ENCODE peak calls at places on chromosomes 4 and X, in nine cellular contexts. One of them, this sample, is unnamed.

GRCh38 chrX:23008431-23009099 is 8.8 kb downstream of the DDX53 start:
- DNase-seq in HCT116: peak; percentile 6
- DNase-seq in spleen: no peak
- DNase-seq in transverse colon: no peak
- DNase-seq in suprapubic skin: no peak
- DNase-seq in HepG2: peak; percentile 1
- DNase-seq in upper lobe of left lung: no peak
- DNase-seq in GM12878: no peak
- DNase-seq in stomach: no peak
- DNase-seq in this sample: no peak

GRCh38 chr4:114364857-114365256 is 233.8 kb upstream of the UGT8 start:
- DNase-seq in spleen: no peak
- DNase-seq in GM12878: no peak
- DNase-seq in transverse colon: no peak
- DNase-seq in suprapubic skin: no peak
- DNase-seq in stomach: no peak
- DNase-seq in HCT116: no peak
- DNase-seq in upper lobe of left lung: no peak
- DNase-seq in HepG2: no peak
- DNase-seq in this sample: no peak

GRCh38 chr4:76585897-76586360 is 150.9 kb downstream of the SHROOM3 start:
- DNase-seq in HepG2: peak; percentile 7
- DNase-seq in upper lobe of left lung: peak; percentile 94
- DNase-seq in spleen: peak; percentile 81
- DNase-seq in suprapubic skin: peak; percentile 88
- DNase-seq in GM12878: no peak
- DNase-seq in transverse colon: peak; percentile 94
- DNase-seq in HCT116: peak; percentile 81
- DNase-seq in stomach: peak; percentile 95
- DNase-seq in this sample: no peak

GRCh38 chr4:48047421-48047844 is 30.9 kb downstream of the NIPAL1 start:
- DNase-seq in spleen: no peak
- DNase-seq in stomach: peak; percentile 34
- DNase-seq in upper lobe of left lung: no peak
- DNase-seq in GM12878: peak; percentile 84
- DNase-seq in HepG2: no peak
- DNase-seq in HCT116: no peak
- DNase-seq in suprapubic skin: no peak
- DNase-seq in transverse colon: peak; percentile 39
- DNase-seq in this sample: no peak

GRCh38 chrX:1224954-1225353 is 12.5 kb upstream of the CRLF2 start:
- DNase-seq in suprapubic skin: peak; percentile 34
- DNase-seq in HepG2: no peak
- DNase-seq in upper lobe of left lung: no peak
- DNase-seq in GM12878: no peak
- DNase-seq in stomach: no peak
- DNase-seq in spleen: no peak
- DNase-seq in HCT116: no peak
- DNase-seq in transverse colon: no peak
- DNase-seq in this sample: no peak

GRCh38 chrX:5726246-5726645 is 502.4 kb downstream of the NLGN4X start:
- DNase-seq in HCT116: no peak
- DNase-seq in transverse colon: no peak
- DNase-seq in HepG2: no peak
- DNase-seq in GM12878: no peak
- DNase-seq in upper lobe of left lung: no peak
- DNase-seq in spleen: no peak
- DNase-seq in suprapubic skin: no peak
- DNase-seq in stomach: no peak
- DNase-seq in this sample: no peak

GRCh38 chr4:189092596-189092995 is 848.1 kb upstream of the FRG1 start:
- DNase-seq in upper lobe of left lung: no peak
- DNase-seq in HCT116: no peak
- DNase-seq in stomach: no peak
- DNase-seq in transverse colon: no peak
- DNase-seq in suprapubic skin: no peak
- DNase-seq in spleen: no peak
- DNase-seq in HepG2: no peak
- DNase-seq in GM12878: no peak
- DNase-seq in this sample: no peak

GRCh38 chrX:51862920-51863319 is 30.5 kb upstream of the MAGED1 start:
- DNase-seq in HCT116: no peak
- DNase-seq in stomach: no peak
- DNase-seq in upper lobe of left lung: no peak
- DNase-seq in spleen: no peak
- DNase-seq in transverse colon: no peak
- DNase-seq in suprapubic skin: no peak
- DNase-seq in GM12878: no peak
- DNase-seq in HepG2: no peak
- DNase-seq in this sample: no peak

GRCh38 chr4:100306018-100306417 is 115.8 kb upstream of the DDIT4L start:
- DNase-seq in stomach: no peak
- DNase-seq in HCT116: no peak
- DNase-seq in GM12878: no peak
- DNase-seq in suprapubic skin: no peak
- DNase-seq in HepG2: no peak
- DNase-seq in transverse colon: no peak
- DNase-seq in upper lobe of left lung: no peak
- DNase-seq in spleen: no peak
- DNase-seq in this sample: no peak

GRCh38 chr4:123893746-123894095 is 497.1 kb downstream of the SPRY1 start:
- DNase-seq in GM12878: no peak
- DNase-seq in spleen: no peak
- DNase-seq in upper lobe of left lung: no peak
- DNase-seq in suprapubic skin: no peak
- DNase-seq in HepG2: no peak
- DNase-seq in HCT116: no peak
- DNase-seq in stomach: no peak
- DNase-seq in transverse colon: no peak
- DNase-seq in this sample: no peak

GRCh38 chrX:48896611-48897011 is 957 bp downstream of the TIMM17B start:
- DNase-seq in HepG2: no peak
- DNase-seq in HCT116: no peak
- DNase-seq in stomach: no peak
- DNase-seq in transverse colon: no peak
- DNase-seq in spleen: peak; percentile 58
- DNase-seq in upper lobe of left lung: no peak
- DNase-seq in suprapubic skin: no peak
- DNase-seq in GM12878: no peak
- DNase-seq in this sample: no peak

GRCh38 chrX:132467029-132467428 is 21.8 kb downstream of the MBNL3 start:
- DNase-seq in spleen: no peak
- DNase-seq in GM12878: no peak
- DNase-seq in transverse colon: no peak
- DNase-seq in stomach: no peak
- DNase-seq in HCT116: no peak
- DNase-seq in upper lobe of left lung: no peak
- DNase-seq in HepG2: no peak
- DNase-seq in suprapubic skin: no peak
- DNase-seq in this sample: no peak

GRCh38 chr4:16067515-16067914 is 16.3 kb downstream of the PROM1 start:
- DNase-seq in HCT116: peak; percentile 73
- DNase-seq in HepG2: peak; percentile 52
- DNase-seq in suprapubic skin: no peak
- DNase-seq in upper lobe of left lung: no peak
- DNase-seq in stomach: peak; percentile 70
- DNase-seq in GM12878: no peak
- DNase-seq in transverse colon: peak; percentile 50
- DNase-seq in spleen: no peak
- DNase-seq in this sample: no peak

GRCh38 chr4:114151-114550 is 10.2 kb upstream of the ZNF718 start:
- DNase-seq in spleen: no peak
- DNase-seq in upper lobe of left lung: no peak
- DNase-seq in suprapubic skin: no peak
- DNase-seq in HCT116: no peak
- DNase-seq in stomach: no peak
- DNase-seq in GM12878: no peak
- DNase-seq in transverse colon: no peak
- DNase-seq in HepG2: no peak
- DNase-seq in this sample: no peak

GRCh38 chr4:126264839-126265238 is 950.1 kb downstream of the FAT4 start:
- DNase-seq in HCT116: no peak
- DNase-seq in HepG2: no peak
- DNase-seq in transverse colon: no peak
- DNase-seq in suprapubic skin: no peak
- DNase-seq in upper lobe of left lung: no peak
- DNase-seq in spleen: no peak
- DNase-seq in stomach: no peak
- DNase-seq in GM12878: no peak
- DNase-seq in this sample: no peak

GRCh38 chr4:3871181-3871852 is 105.1 kb downstream of the ADRA2C start:
- DNase-seq in upper lobe of left lung: peak; percentile 15
- DNase-seq in suprapubic skin: peak; percentile 74
- DNase-seq in spleen: peak; percentile 83
- DNase-seq in stomach: no peak
- DNase-seq in transverse colon: no peak
- DNase-seq in GM12878: no peak
- DNase-seq in HepG2: no peak
- DNase-seq in HCT116: no peak
- DNase-seq in this sample: no peak

GRCh38 chr4:61308033-61308432 is 107.9 kb downstream of the ADGRL3 start:
- DNase-seq in upper lobe of left lung: no peak
- DNase-seq in HCT116: no peak
- DNase-seq in suprapubic skin: no peak
- DNase-seq in spleen: no peak
- DNase-seq in GM12878: no peak
- DNase-seq in HepG2: no peak
- DNase-seq in stomach: no peak
- DNase-seq in transverse colon: no peak
- DNase-seq in this sample: no peak

GRCh38 chr4:18756661-18757060 is 735.1 kb upstream of the LCORL start:
- DNase-seq in transverse colon: no peak
- DNase-seq in GM12878: no peak
- DNase-seq in upper lobe of left lung: no peak
- DNase-seq in HepG2: no peak
- DNase-seq in stomach: no peak
- DNase-seq in HCT116: no peak
- DNase-seq in spleen: no peak
- DNase-seq in suprapubic skin: no peak
- DNase-seq in this sample: no peak

GRCh38 chrX:78622834-78623233 is 36.3 kb downstream of the RTL3 start:
- DNase-seq in spleen: no peak
- DNase-seq in suprapubic skin: no peak
- DNase-seq in upper lobe of left lung: no peak
- DNase-seq in HepG2: no peak
- DNase-seq in GM12878: no peak
- DNase-seq in stomach: no peak
- DNase-seq in transverse colon: no peak
- DNase-seq in HCT116: no peak
- DNase-seq in this sample: no peak

DNA sequence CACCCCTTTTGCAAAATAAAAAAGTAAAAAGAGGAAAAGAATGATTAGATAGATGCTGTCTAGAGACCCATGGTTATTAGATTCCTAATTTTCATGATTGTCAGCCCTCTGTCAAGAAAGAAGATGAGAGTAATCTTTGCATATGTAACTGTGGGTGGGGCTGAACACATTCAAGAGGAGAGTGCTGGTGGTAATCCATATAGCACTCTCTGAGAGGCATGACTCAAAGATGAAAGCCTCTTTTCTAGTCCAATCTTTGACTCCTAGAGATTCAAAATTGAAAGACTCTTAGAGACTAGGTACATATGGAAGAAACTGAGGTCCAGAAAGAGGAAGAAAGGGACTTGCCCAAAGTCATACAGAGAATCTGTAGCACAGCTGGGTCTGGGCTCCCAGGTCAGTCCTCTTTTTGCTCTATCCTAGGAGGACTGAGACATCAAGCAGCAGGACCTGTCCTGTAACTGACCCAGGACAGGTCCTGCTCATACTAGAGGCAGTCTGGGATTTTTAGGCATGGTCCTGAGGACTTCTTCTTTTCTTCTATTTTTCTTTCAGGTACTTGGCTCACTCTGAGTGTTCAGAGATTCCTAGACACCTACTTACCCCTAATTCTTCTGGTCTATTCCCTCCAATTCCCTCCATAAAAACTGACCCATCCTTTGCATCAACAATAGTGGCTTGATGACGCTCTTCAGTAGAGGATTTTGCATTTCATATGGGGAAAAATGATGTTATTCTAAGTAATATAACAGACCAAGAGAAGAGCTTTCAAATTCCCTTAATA is 23.8 kb downstream of the VSIG4 start:
- DNase-seq in GM12878: no peak
- DNase-seq in HepG2: no peak
- DNase-seq in stomach: no peak
- DNase-seq in HCT116: no peak
- DNase-seq in transverse colon: no peak
- DNase-seq in upper lobe of left lung: no peak
- DNase-seq in spleen: no peak
- DNase-seq in suprapubic skin: no peak
- DNase-seq in this sample: no peak
- TF ChIP-seq POLR2AphosphoS5 in GM12878: no peak
- TF ChIP-seq POLR2AphosphoS5 in HepG2: no peak
- TF ChIP-seq POLR2AphosphoS5 in stomach: no peak
- TF ChIP-seq POLR2AphosphoS5 in HCT116: no peak
- TF ChIP-seq POLR2AphosphoS5 in transverse colon: no peak
- TF ChIP-seq POLR2AphosphoS5 in upper lobe of left lung: no peak
- TF ChIP-seq POLR2AphosphoS5 in spleen: no peak
- TF ChIP-seq POLR2AphosphoS5 in suprapubic skin: no peak
- TF ChIP-seq POLR2AphosphoS5 in this sample: no peak

DNA sequence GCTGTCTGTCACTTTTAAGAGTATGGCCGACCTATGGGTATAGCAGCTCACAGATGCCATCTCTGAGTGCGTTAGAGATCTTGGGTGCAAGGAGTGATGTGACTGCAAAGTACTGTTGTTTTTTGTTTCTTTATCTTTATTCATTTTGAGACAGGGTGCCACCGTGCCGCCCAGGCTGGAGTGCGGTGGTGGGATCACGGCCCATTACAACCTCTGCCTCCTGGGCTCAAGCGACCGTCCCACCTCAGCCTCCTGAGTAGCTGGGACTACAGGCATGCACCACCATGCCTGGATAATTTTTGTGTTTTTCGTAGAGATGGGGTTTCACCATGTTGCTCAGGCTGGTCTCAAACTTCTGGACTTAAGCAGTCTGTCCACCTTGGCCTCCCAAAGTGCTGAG is 71.4 kb downstream of the CCKAR start:
- DNase-seq in GM12878: no peak
- DNase-seq in spleen: no peak
- DNase-seq in HCT116: no peak
- DNase-seq in stomach: no peak
- DNase-seq in suprapubic skin: no peak
- DNase-seq in transverse colon: no peak
- DNase-seq in HepG2: no peak
- DNase-seq in upper lobe of left lung: no peak
- DNase-seq in this sample: no peak
- H3K36me3 ChIP-seq in GM12878: no peaks in the 10 kb centered on the region
- H3K36me3 ChIP-seq in spleen: peaks cover 35% of the 10 kb centered on the region
- H3K36me3 ChIP-seq in HCT116: no peaks in the 10 kb centered on the region
- H3K36me3 ChIP-seq in stomach: peaks cover 41% of the 10 kb centered on the region
- H3K36me3 ChIP-seq in suprapubic skin: peaks cover 39% of the 10 kb centered on the region
- H3K36me3 ChIP-seq in transverse colon: peaks cover 14% of the 10 kb centered on the region
- H3K36me3 ChIP-seq in HepG2: peaks cover 39% of the 10 kb centered on the region
- H3K36me3 ChIP-seq in upper lobe of left lung: no peaks in the 10 kb centered on the region
- H3K36me3 ChIP-seq in this sample: no peaks in the 10 kb centered on the region

GRCh38 chr4:52942936-52943335 is 80.8 kb downstream of the RASL11B start:
- DNase-seq in upper lobe of left lung: no peak
- DNase-seq in HepG2: no peak
- DNase-seq in transverse colon: no peak
- DNase-seq in suprapubic skin: no peak
- DNase-seq in HCT116: no peak
- DNase-seq in GM12878: no peak
- DNase-seq in spleen: no peak
- DNase-seq in stomach: no peak
- DNase-seq in this sample: no peak
- H3K4me3 ChIP-seq in upper lobe of left lung: no peak overlapping the region
- H3K4me3 ChIP-seq in HepG2: no peak overlapping the region
- H3K4me3 ChIP-seq in transverse colon: no peak overlapping the region
- H3K4me3 ChIP-seq in suprapubic skin: no peak overlapping the region
- H3K4me3 ChIP-seq in HCT116: no peak overlapping the region
- H3K4me3 ChIP-seq in GM12878: no peak overlapping the region
- H3K4me3 ChIP-seq in spleen: no peak overlapping the region
- H3K4me3 ChIP-seq in stomach: no peak overlapping the region
- H3K4me3 ChIP-seq in this sample: no peak overlapping the region

GRCh38 chr4:5747746-5748365 is 36.9 kb downstream of the EVC start:
- DNase-seq in spleen: no peak
- DNase-seq in GM12878: no peak
- DNase-seq in suprapubic skin: peak; percentile 32
- DNase-seq in HepG2: no peak
- DNase-seq in stomach: no peak
- DNase-seq in upper lobe of left lung: no peak
- DNase-seq in transverse colon: no peak
- DNase-seq in HCT116: no peak
- DNase-seq in this sample: no peak
- TF ChIP-seq POLR2AphosphoS5 in spleen: no peak
- TF ChIP-seq POLR2AphosphoS5 in GM12878: no peak
- TF ChIP-seq POLR2AphosphoS5 in suprapubic skin: no peak
- TF ChIP-seq POLR2AphosphoS5 in HepG2: no peak
- TF ChIP-seq POLR2AphosphoS5 in stomach: no peak
- TF ChIP-seq POLR2AphosphoS5 in upper lobe of left lung: no peak
- TF ChIP-seq POLR2AphosphoS5 in transverse colon: no peak
- TF ChIP-seq POLR2AphosphoS5 in HCT116: no peak
- TF ChIP-seq POLR2AphosphoS5 in this sample: no peak

This sample was measured in vagina.